ENCODE peak calls at places on chromosomes 11 and 22, in six cellular contexts. Q is MM.1S, S is prostate gland, W is heart left ventricle, U is pancreas, V is right lobe of liver. J is an unnamed sample. For H3K9me3, the result is how much of the 10 kb centered on the place peaks cover.

GRCh38 chr22:42780070-42780540 is 59.4 kb upstream of the A4GALT start:
- DNase-seq in Q (peak), S (peak), W (no peak), U (no peak), V (no peak), J (peak)

GRCh38 chr11:877565-877964 is 33.0 kb downstream of the CHID1 start:
- DNase-seq in Q (no peak), S (no peak), W (no peak), U (no peak), V (no peak), J (no peak)

GRCh38 chr11:63563201-63564055 is at the start of gene PLAAT2:
- DNase-seq in Q (peak), S (no peak), W (no peak), U (no peak), V (no peak), J (no peak)

GRCh38 chr22:18970180-18970947 is 34.3 kb upstream of the PRODH start:
- DNase-seq in Q (no peak), S (no peak), W (no peak), U (peak), V (no peak), J (no peak)

GRCh38 chr11:10233581-10233980 is 60.4 kb downstream of the SBF2 start:
- DNase-seq in Q (no peak), S (no peak), W (no peak), U (no peak), V (no peak), J (no peak)

GRCh38 chr11:80424012-80424695 is 983.3 kb upstream of the TENM4 start:
- DNase-seq in Q (peak), S (no peak), W (no peak), U (no peak), V (no peak), J (no peak)

GRCh38 chr11:2885676-2886081 is at the start of gene CDKN1C:
- DNase-seq in Q (peak), S (peak), W (peak), U (peak), V (peak), J (peak)

GRCh38 chr11:34593085-34593484 is 27.8 kb upstream of the EHF start:
- DNase-seq in Q (no peak), S (no peak), W (no peak), U (no peak), V (no peak), J (no peak)

GRCh38 chr11:114340311-114341131 is 44.3 kb downstream of the NNMT start:
- DNase-seq in Q (peak), S (peak), W (peak), U (no peak), V (peak), J (no peak)

GRCh38 chr11:15097411-15097810 is 17.3 kb upstream of the INSC start:
- DNase-seq in Q (no peak), S (no peak), W (no peak), U (no peak), V (no peak), J (no peak)

GRCh38 chr11:78940500-78941225 is 366.0 kb upstream of the NARS2 start:
- DNase-seq in Q (no peak), S (no peak), W (no peak), U (no peak), V (no peak), J (no peak)

GRCh38 chr22:28051787-28052356 is 132.8 kb upstream of the PITPNB start:
- DNase-seq in Q (no peak), S (peak), W (peak), U (peak), V (peak), J (no peak)

GRCh38 chr11:93494341-93494740 is 48.9 kb downstream of the SMCO4 start:
- DNase-seq in Q (no peak), S (no peak), W (no peak), U (no peak), V (no peak), J (no peak)

GRCh38 chr22:20847318-20847822 is 11.2 kb downstream of the PI4KA start:
- DNase-seq in Q (no peak), S (no peak), W (no peak), U (no peak), V (no peak), J (no peak)

GRCh38 chr11:57461841-57462489 is 1.6 kb downstream of the RTN4RL2 start:
- DNase-seq in Q (no peak), S (no peak), W (no peak), U (no peak), V (no peak), J (no peak)
- H3K27ac ChIP-seq in Q (no peak), S (no peak), W (no peak), U (no peak), V (no peak), J (no peak)

DNA sequence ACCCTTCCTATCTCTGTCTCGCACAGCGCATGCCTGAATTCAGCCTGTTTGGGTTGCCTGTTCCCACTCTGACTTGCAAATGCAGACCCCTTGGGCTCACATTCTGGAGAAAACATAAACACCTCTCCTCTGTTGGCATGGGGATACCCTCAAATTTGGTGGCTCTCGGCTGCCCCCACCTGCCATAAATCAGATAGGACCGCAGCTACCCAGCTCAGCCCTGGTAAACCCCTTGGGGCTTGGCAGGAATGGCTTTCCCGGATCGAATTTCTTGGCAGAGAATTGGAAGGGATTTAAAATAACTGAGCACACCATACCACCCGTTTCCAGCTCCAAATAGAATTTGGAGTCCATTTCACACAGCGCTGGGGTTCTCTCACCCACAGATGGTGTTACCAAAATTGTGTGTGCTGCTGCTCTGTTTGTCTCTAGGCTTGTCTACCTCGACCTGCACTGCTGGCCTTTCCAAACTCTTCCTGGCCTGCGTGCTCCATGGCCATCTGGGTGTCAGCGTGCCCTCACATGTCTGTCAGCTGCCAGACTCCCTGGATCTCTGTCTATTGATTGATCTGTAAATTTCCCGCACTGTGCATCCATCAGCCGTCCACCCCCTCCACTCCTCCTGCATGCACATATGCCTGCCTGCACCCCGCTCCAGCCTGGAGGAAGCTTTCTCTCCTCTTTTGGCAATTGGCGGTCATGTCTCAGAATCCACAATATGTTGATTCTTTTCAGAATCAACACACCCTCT is 134.0 kb downstream of the NTM start:
- DNase-seq in Q (no peak), S (no peak), W (no peak), U (no peak), V (no peak), J (no peak)
- TF ChIP-seq CTCF in Q (peak), S (no peak), W (no peak), U (peak), V (no peak), J (no peak)

GRCh38 chr22:49017769-49018330 is 809.8 kb downstream of the BRD1 start:
- DNase-seq in Q (no peak), S (no peak), W (no peak), U (no peak), V (no peak), J (peak)
- H3K9me3 ChIP-seq in Q (under half), S (under half), W (under half), U (under half), V (under half), J (under half)

GRCh38 chr22:16586991-16587390 is 5.6 kb downstream of the CCT8L2 start:
- DNase-seq in Q (no peak), S (no peak), W (no peak), U (no peak), V (no peak), J (no peak)

GRCh38 chr22:16586170-16586569 is 6.4 kb downstream of the CCT8L2 start:
- DNase-seq in Q (no peak), S (no peak), W (no peak), U (no peak), V (no peak), J (no peak)
- H3K27ac ChIP-seq in Q (no peak), S (no peak), W (no peak), U (no peak), V (no peak), J (no peak)

GRCh38 chr11:122814401-122814800 is 23.9 kb upstream of the CRTAM start:
- DNase-seq in Q (no peak), S (no peak), W (no peak), U (no peak), V (no peak), J (no peak)
- TF ChIP-seq CTCF in Q (no peak), S (no peak), W (no peak), U (no peak), V (no peak), J (no peak)

GRCh38 chr11:26134481-26135355 is 197.2 kb upstream of the ANO3 start:
- DNase-seq in Q (peak), S (no peak), W (no peak), U (no peak), V (no peak), J (no peak)
- H3K9me3 ChIP-seq in Q (under half), S (under half), W (under half), U (under half), V (under half), J (under half)

DNA sequence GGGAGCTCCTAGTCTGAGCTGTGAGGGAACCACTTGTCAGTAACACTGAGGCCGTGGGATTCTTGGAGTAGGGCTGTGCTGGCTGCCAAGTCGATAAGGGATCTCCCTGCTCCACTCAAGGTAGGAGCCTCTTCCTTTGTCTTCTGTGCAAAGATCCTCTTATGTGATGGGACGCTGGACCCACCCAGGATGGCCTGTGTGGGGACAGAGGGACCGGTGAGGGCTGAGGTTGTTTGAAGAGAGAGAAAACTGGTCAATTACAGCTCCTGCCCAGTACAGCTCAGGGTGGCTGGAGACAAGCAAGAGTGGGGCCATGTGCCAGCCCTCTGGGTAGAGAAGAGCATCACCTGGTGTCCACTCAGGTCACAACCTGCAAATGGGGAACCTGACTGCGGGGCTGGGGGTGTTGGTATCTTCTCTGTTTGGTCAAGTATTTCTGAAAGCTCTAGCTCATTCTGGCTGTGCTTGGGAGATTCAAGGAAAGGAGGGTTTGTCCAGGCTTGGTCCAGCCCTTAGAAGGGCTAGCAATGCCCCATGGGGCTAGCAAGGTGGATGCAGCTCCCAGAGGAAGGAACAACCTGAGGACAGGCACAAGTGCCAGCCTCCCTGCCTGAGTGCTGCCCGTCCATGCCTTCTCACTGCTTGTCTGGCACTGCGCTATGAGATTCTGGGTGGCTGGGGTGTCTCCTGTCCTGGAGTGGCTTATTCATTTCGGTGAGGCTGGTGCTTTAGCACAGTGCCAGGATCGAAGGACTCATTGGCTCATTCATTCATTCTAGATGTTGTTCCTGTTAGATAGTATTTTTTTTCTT is 27.6 kb upstream of the BAIAP2L2 start:
- DNase-seq in Q (no peak), S (no peak), W (no peak), U (no peak), V (no peak), J (no peak)
- H3K27ac ChIP-seq in Q (no peak), S (no peak), W (no peak), U (no peak), V (no peak), J (no peak)

GRCh38 chr11:76551400-76551799 is 106.6 kb downstream of the EMSY start:
- DNase-seq in Q (no peak), S (no peak), W (no peak), U (no peak), V (no peak), J (no peak)
- TF ChIP-seq CTCF in Q (no peak), S (no peak), W (no peak), U (no peak), V (peak), J (peak)

J was measured in CD4-positive, alpha-beta T cell.